ENCODE peak calls at places on chromosomes 16 and 17, in five cellular contexts. One of them, this sample, is unnamed.

GRCh38 chr17:16415031-16415924 is at the start of gene TRPV2:
- DNase-seq in A172: no peak
- DNase-seq in stimulated activated CD8-positive, alpha-beta memory T cell treated with anti-CD3 and anti-CD28 coated beads, Interleukin-12 subunit alpha, Interleukin-12 subunit beta, amount 100 ng/mL, for 4 hours: no peak
- DNase-seq in lower leg skin: no peak
- DNase-seq in NCI-H1436: peak; percentile 34
- DNase-seq in this sample: no peak

GRCh38 chr16:5751216-5751615 is 653.6 kb upstream of the EEF2KMT start:
- DNase-seq in NCI-H1436: no peak
- DNase-seq in lower leg skin: no peak
- DNase-seq in A172: no peak
- DNase-seq in stimulated activated CD8-positive, alpha-beta memory T cell treated with anti-CD3 and anti-CD28 coated beads, Interleukin-12 subunit alpha, Interleukin-12 subunit beta, amount 100 ng/mL, for 4 hours: no peak
- DNase-seq in this sample: no peak

GRCh38 chr17:56595831-56596740 is 2.6 kb downstream of the NOG start:
- DNase-seq in lower leg skin: peak; percentile 80
- DNase-seq in stimulated activated CD8-positive, alpha-beta memory T cell treated with anti-CD3 and anti-CD28 coated beads, Interleukin-12 subunit alpha, Interleukin-12 subunit beta, amount 100 ng/mL, for 4 hours: no peak
- DNase-seq in NCI-H1436: no peak
- DNase-seq in A172: peak; percentile 69
- DNase-seq in this sample: no peak

GRCh38 chr17:57486978-57487377 is 230.7 kb downstream of the MSI2 start:
- DNase-seq in lower leg skin: no peak
- DNase-seq in NCI-H1436: no peak
- DNase-seq in stimulated activated CD8-positive, alpha-beta memory T cell treated with anti-CD3 and anti-CD28 coated beads, Interleukin-12 subunit alpha, Interleukin-12 subunit beta, amount 100 ng/mL, for 4 hours: no peak
- DNase-seq in A172: no peak
- DNase-seq in this sample: no peak

GRCh38 chr17:40813804-40814203 is 8.6 kb downstream of the KRT10 start:
- DNase-seq in lower leg skin: no peak
- DNase-seq in stimulated activated CD8-positive, alpha-beta memory T cell treated with anti-CD3 and anti-CD28 coated beads, Interleukin-12 subunit alpha, Interleukin-12 subunit beta, amount 100 ng/mL, for 4 hours: no peak
- DNase-seq in A172: peak; percentile 20
- DNase-seq in NCI-H1436: no peak
- DNase-seq in this sample: no peak

GRCh38 chr16:31568577-31569359 is 41.1 kb downstream of the AHSP start:
- DNase-seq in lower leg skin: no peak
- DNase-seq in stimulated activated CD8-positive, alpha-beta memory T cell treated with anti-CD3 and anti-CD28 coated beads, Interleukin-12 subunit alpha, Interleukin-12 subunit beta, amount 100 ng/mL, for 4 hours: no peak
- DNase-seq in NCI-H1436: no peak
- DNase-seq in A172: no peak
- DNase-seq in this sample: no peak

GRCh38 chr17:27915715-27916114 is 22.6 kb upstream of the LYRM9 start:
- DNase-seq in A172: no peak
- DNase-seq in stimulated activated CD8-positive, alpha-beta memory T cell treated with anti-CD3 and anti-CD28 coated beads, Interleukin-12 subunit alpha, Interleukin-12 subunit beta, amount 100 ng/mL, for 4 hours: no peak
- DNase-seq in lower leg skin: no peak
- DNase-seq in NCI-H1436: peak; percentile 17
- DNase-seq in this sample: no peak

GRCh38 chr16:1645914-1646525 is 32.1 kb upstream of the JPT2 start:
- DNase-seq in NCI-H1436: no peak
- DNase-seq in A172: peak; percentile 67
- DNase-seq in stimulated activated CD8-positive, alpha-beta memory T cell treated with anti-CD3 and anti-CD28 coated beads, Interleukin-12 subunit alpha, Interleukin-12 subunit beta, amount 100 ng/mL, for 4 hours: peak; percentile 13
- DNase-seq in lower leg skin: no peak
- DNase-seq in this sample: no peak

GRCh38 chr17:1649116-1649843 is 386 bp downstream of the RILP start:
- DNase-seq in NCI-H1436: peak; percentile 60
- DNase-seq in A172: peak; percentile 78
- DNase-seq in lower leg skin: peak; percentile 98
- DNase-seq in stimulated activated CD8-positive, alpha-beta memory T cell treated with anti-CD3 and anti-CD28 coated beads, Interleukin-12 subunit alpha, Interleukin-12 subunit beta, amount 100 ng/mL, for 4 hours: peak; percentile 68
- DNase-seq in this sample: peak; percentile 1

GRCh38 chr17:16975744-16976625 is 4.1 kb upstream of the TNFRSF13B start:
- DNase-seq in NCI-H1436: no peak
- DNase-seq in lower leg skin: peak; percentile 40
- DNase-seq in stimulated activated CD8-positive, alpha-beta memory T cell treated with anti-CD3 and anti-CD28 coated beads, Interleukin-12 subunit alpha, Interleukin-12 subunit beta, amount 100 ng/mL, for 4 hours: no peak
- DNase-seq in A172: no peak
- DNase-seq in this sample: no peak

GRCh38 chr16:88718178-88718577 is 11.9 kb downstream of the CTU2 start:
- DNase-seq in lower leg skin: no peak
- DNase-seq in A172: no peak
- DNase-seq in stimulated activated CD8-positive, alpha-beta memory T cell treated with anti-CD3 and anti-CD28 coated beads, Interleukin-12 subunit alpha, Interleukin-12 subunit beta, amount 100 ng/mL, for 4 hours: no peak
- DNase-seq in NCI-H1436: no peak
- DNase-seq in this sample: no peak

GRCh38 chr16:46920402-46921068 is 36.4 kb downstream of the GPT2 start:
- DNase-seq in NCI-H1436: no peak
- DNase-seq in A172: no peak
- DNase-seq in stimulated activated CD8-positive, alpha-beta memory T cell treated with anti-CD3 and anti-CD28 coated beads, Interleukin-12 subunit alpha, Interleukin-12 subunit beta, amount 100 ng/mL, for 4 hours: no peak
- DNase-seq in lower leg skin: no peak
- DNase-seq in this sample: no peak

GRCh38 chr16:8512941-8513624 is 77.2 kb downstream of the TMEM114 start:
- DNase-seq in lower leg skin: no peak
- DNase-seq in stimulated activated CD8-positive, alpha-beta memory T cell treated with anti-CD3 and anti-CD28 coated beads, Interleukin-12 subunit alpha, Interleukin-12 subunit beta, amount 100 ng/mL, for 4 hours: no peak
- DNase-seq in NCI-H1436: no peak
- DNase-seq in A172: no peak
- DNase-seq in this sample: no peak

GRCh38 chr16:13923703-13924298 is 3.8 kb downstream of the ERCC4 start:
- DNase-seq in stimulated activated CD8-positive, alpha-beta memory T cell treated with anti-CD3 and anti-CD28 coated beads, Interleukin-12 subunit alpha, Interleukin-12 subunit beta, amount 100 ng/mL, for 4 hours: no peak
- DNase-seq in NCI-H1436: peak; percentile 48
- DNase-seq in A172: peak; percentile 41
- DNase-seq in lower leg skin: no peak
- DNase-seq in this sample: peak; percentile 24

This sample was measured in NCI-H524 treated with DMSO at 0.1 percent for 48 hours.